ENCODE peak calls at places on chromosome 17, in nine cellular contexts. O is breast epithelium, Y is AG04450, S is choroid plexus epithelial cell, R is cardiac fibroblast, E is activated B cell treated with CpG ODN at 0.5 μM for 24 hours, H is stomach, V is A549, F is IMR-90. G is an unnamed sample.

GRCh38 chr17:69743091-69743490 is 328.6 kb downstream of the MAP2K6 start:
- DNase-seq in V (no peak), O (no peak), F (peak), S (no peak), H (no peak), E (no peak), R (no peak), Y (no peak), G (no peak)

GRCh38 chr17:51118330-51119195 is 2.1 kb downstream of the SPAG9 start:
- DNase-seq in O (no peak), Y (no peak), F (no peak), E (no peak), H (peak), R (no peak), S (no peak), V (no peak), G (peak)

GRCh38 chr17:34306466-34306865 is 12.8 kb upstream of the CCL8 start:
- DNase-seq in H (no peak), E (no peak), F (peak), O (no peak), R (peak), V (peak), Y (no peak), S (peak), G (no peak)

GRCh38 chr17:10380631-10381408 is 8.0 kb upstream of the MYH13 start:
- DNase-seq in Y (no peak), H (no peak), O (no peak), S (peak), F (peak), V (no peak), E (no peak), R (peak), G (no peak)

GRCh38 chr17:55158439-55158838 is 106.3 kb upstream of the HLF start:
- DNase-seq in R (no peak), V (no peak), F (no peak), Y (no peak), E (no peak), O (no peak), H (no peak), S (no peak), G (no peak)

GRCh38 chr17:15651583-15652110 is 32.1 kb upstream of the FBXW10B start:
- DNase-seq in H (peak), O (peak), R (peak), Y (peak), V (peak), F (peak), E (no peak), S (peak), G (peak)

GRCh38 chr17:79976451-79976850 is 59.2 kb downstream of the TBC1D16 start:
- DNase-seq in R (no peak), S (no peak), F (no peak), H (no peak), O (no peak), E (no peak), V (no peak), Y (no peak), G (no peak)

GRCh38 chr17:45895304-45895968 is 1.1 kb downstream of the MAPT start:
- DNase-seq in O (no peak), Y (no peak), F (no peak), H (no peak), S (peak), R (no peak), V (peak), E (peak), G (no peak)

GRCh38 chr17:80187493-80187892 is 17.7 kb downstream of the CARD14 start:
- DNase-seq in F (no peak), O (peak), Y (no peak), E (no peak), S (no peak), H (peak), R (peak), V (peak), G (no peak)

GRCh38 chr17:81490599-81490992 is 22.0 kb downstream of the ACTG1 start:
- DNase-seq in H (no peak), Y (no peak), V (no peak), R (no peak), S (no peak), F (no peak), E (no peak), O (no peak), G (no peak)

GRCh38 chr17:64679710-64680216 is 17.7 kb upstream of the SMURF2 start:
- DNase-seq in E (no peak), H (no peak), O (no peak), R (peak), F (peak), V (peak), S (peak), Y (peak), G (no peak)

GRCh38 chr17:6137716-6138502 is 67.7 kb downstream of the WSCD1 start:
- DNase-seq in V (no peak), R (no peak), E (no peak), H (no peak), O (no peak), Y (no peak), S (no peak), F (no peak), G (no peak)

GRCh38 chr17:58272367-58273280 is 8.1 kb downstream of the MPO start:
- DNase-seq in O (no peak), H (no peak), Y (no peak), S (no peak), V (peak), E (no peak), R (no peak), F (no peak), G (no peak)

GRCh38 chr17:58269557-58270291 is 11.0 kb downstream of the MPO start:
- DNase-seq in O (no peak), S (no peak), V (no peak), E (no peak), R (no peak), Y (no peak), H (no peak), F (no peak), G (peak)

GRCh38 chr17:58271532-58271931 is 9.2 kb downstream of the MPO start:
- DNase-seq in F (no peak), O (no peak), S (no peak), R (no peak), H (no peak), V (no peak), Y (no peak), E (no peak), G (no peak)

GRCh38 chr17:58268774-58269556 is 11.8 kb downstream of the MPO start:
- DNase-seq in O (no peak), V (no peak), S (no peak), R (no peak), E (no peak), H (no peak), F (no peak), Y (no peak), G (peak)

DNA sequence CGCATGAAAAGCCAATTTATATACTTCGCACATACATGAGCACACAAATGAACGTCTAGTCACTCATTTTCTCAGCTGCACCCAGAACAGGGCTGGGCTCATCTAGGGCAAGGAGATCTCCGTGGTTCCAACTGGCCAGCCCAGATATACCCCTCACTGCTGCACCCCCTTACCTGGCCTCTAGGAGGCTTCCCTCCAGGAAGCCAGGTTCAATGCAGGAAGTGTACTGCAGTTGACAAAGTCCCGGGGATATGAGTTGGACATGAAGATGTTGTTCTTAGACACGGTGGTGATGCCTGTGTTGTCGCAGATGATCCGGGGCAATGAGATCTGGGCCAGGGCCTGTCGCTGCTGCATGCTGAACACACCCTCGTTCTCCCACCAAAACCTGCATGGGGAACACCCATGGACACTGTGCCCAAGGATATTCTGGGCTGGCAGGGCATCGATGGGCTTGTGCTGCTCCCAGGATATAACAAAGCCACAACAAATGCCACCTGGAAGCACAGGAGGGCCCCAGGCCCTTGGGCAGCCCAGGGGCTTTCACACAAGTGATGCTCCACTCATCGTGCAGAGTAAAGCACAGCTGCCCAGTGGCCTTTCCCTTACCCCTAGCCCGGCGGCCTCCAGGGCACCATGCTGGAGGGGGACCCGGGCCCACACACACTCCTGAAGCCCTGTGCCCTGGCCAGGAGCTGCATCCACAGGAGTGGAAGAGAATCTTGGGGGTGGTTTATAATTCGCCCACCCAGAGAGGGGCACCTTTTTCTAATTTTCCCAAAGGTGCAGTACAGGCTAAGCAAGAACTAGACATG is 10.1 kb downstream of the MPO start:
- DNase-seq in V (no peak), F (no peak), S (no peak), H (peak), R (no peak), O (no peak), E (no peak), Y (no peak), G (no peak)
- TF ChIP-seq CTCF in V (no peak), F (no peak), S (peak), H (no peak), R (no peak), O (no peak), E (no peak), Y (no peak), G (peak)

DNA sequence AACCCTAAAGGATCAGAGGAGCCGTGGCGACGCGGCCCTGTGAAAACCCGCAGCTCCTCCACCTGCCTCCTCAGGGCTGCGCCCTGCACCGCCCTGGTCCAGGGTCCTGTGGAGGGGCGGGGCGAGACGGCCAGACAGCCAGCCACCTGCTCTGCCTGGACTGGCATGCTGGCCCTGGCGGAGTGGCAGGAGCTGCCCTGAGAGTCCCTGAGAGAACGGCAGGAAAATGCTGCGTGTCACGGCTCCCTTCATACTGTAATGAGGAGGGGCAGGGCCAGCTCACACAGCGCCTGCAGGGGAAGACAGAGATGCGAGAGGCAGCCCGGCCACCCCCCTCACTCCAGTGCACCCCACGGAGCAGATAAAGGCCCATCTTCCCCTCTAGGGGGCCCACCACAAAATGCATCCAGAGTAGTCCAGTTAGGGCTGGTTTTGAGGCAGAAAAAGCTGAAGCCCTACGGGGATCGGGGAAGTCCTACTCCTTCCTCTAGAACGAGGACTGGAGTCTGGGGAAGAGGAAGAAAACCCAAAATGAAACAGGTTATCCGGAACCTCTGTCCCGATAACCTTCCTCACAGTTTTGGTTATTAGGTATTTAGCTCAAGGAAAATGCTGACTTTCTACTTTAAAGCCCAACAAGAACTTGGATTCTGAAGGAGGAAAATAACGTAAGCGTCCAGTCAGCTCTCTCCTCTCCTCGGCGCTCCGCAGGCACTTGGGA is 97.6 kb upstream of the DNAH17 start:
- DNase-seq in Y (no peak), O (no peak), R (no peak), E (no peak), H (no peak), V (no peak), F (no peak), S (no peak), G (no peak)
- TF ChIP-seq CTCF in Y (no peak), O (no peak), R (no peak), E (no peak), H (no peak), V (no peak), F (no peak), S (no peak), G (no peak)

DNA sequence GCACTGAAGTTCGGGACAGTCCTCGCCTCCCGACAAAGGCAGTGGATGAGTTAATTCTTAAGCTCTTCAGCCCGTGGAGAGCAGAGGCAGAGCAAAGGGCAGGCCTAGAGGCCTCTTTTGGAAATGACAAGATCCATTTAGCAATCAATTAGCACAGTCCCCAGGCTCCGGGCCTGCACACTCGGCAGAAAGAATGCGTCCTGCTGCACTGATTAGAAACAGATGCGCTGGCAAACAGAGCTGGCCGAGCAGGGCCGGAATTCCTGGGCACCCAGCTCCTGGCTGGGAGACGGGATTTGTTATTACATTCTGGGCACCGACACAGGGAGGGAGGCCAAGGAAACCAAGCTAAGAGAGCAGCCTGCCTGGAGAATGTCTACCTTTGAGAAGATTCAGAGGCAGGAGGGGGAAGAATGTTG is 162.9 kb downstream of the COPRS start:
- DNase-seq in Y (peak), H (peak), O (peak), V (no peak), R (peak), S (peak), E (no peak), F (peak), G (no peak)
- TF ChIP-seq CTCF in Y (peak), H (no peak), O (no peak), V (no peak), R (peak), S (peak), E (no peak), F (no peak), G (no peak)

DNA sequence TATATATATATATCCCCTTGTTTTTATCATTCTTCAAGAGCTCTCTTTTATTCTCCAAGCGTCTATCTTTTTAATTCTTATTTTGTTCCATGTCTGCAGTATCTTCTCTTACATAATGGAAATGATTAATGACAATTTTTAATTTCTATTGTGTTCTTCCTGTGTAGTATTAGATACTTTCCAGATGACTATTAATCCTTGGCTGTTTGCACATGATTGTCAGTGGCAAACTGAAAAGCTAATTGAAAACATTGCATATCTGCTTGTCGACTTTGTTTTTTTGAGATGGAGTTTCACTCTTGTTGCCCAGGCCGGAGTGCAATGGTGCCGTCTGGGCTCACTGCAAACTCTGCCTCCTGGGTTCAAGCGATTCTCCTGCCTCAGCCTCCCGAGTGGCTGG is 124.7 kb downstream of the BCAS3 start:
- DNase-seq in R (no peak), E (no peak), V (no peak), S (no peak), F (no peak), Y (no peak), O (no peak), H (no peak), G (no peak)
- TF ChIP-seq CTCF in R (no peak), E (no peak), V (no peak), S (no peak), F (no peak), Y (no peak), O (no peak), H (no peak), G (no peak)

DNA sequence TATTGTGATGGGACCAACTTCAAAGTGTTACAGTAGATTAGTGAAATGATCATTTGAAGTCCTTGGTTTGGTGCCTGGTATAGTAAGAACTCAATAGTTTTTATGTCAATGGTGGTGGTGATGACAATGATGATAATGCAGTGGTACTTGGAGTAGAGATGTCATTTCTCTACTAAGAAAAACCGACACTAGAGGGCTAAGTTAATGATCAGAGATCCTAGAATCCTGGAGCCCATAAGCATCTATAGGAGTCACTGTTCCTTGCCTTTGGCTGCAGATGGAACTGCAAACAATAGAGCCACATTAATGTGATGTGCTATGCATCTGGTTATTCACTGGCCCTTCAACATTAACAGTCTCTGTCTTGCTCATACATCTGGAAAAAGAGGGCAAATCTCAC is 103.8 kb downstream of the ANKFN1 start:
- DNase-seq in E (no peak), R (no peak), O (no peak), Y (no peak), S (no peak), H (no peak), V (no peak), F (no peak), G (no peak)
- TF ChIP-seq CTCF in E (no peak), R (no peak), O (no peak), Y (no peak), S (no peak), H (no peak), V (no peak), F (no peak), G (no peak)